ENCODE peak calls at places on chromosomes 5 and 9, in four cellular contexts. Q is K562, K is A549, Z is GM12878. H is an unnamed sample.

GRCh38 chr9:78103971-78104433 is 72.4 kb upstream of the GNAQ start:
- DNase-seq in K (no peak), Q (no peak), Z (no peak), H (no peak)

GRCh38 chr5:65811004-65811403 is 89.0 kb downstream of the NLN start:
- DNase-seq in Z (no peak), K (peak; percentile 17), Q (no peak), H (peak; percentile 87)

GRCh38 chr5:16994576-16994975 is 58.5 kb upstream of the MYO10 start:
- DNase-seq in K (no peak), Q (no peak), Z (no peak), H (no peak)

GRCh38 chr5:9927521-9927997 is 297.4 kb upstream of the TAS2R1 start:
- DNase-seq in K (no peak), Z (no peak), Q (no peak), H (peak; percentile 48)

GRCh38 chr9:70303268-70303667 is 44.5 kb downstream of the SMC5 start:
- DNase-seq in K (no peak), Z (no peak), Q (no peak), H (peak; percentile 43)

GRCh38 chr5:88380332-88380731 is 111.7 kb upstream of the TMEM161B start:
- DNase-seq in Z (no peak), K (no peak), Q (no peak), H (no peak)

GRCh38 chr5:118953652-118954005 is 34.7 kb downstream of the DTWD2 start:
- DNase-seq in Z (no peak), Q (no peak), K (no peak), H (no peak)

GRCh38 chr5:39547548-39548154 is 122.9 kb upstream of the DAB2 start:
- DNase-seq in Z (no peak), K (peak; percentile 56), Q (peak; percentile 32), H (peak; percentile 68)

GRCh38 chr5:181186902-181187499 is 18.0 kb downstream of the TRIM7 start:
- DNase-seq in Q (no peak), Z (no peak), K (peak; percentile 67), H (no peak)

GRCh38 chr5:109936091-109936490 is 246.4 kb downstream of the MAN2A1 start:
- DNase-seq in Q (no peak), Z (no peak), K (no peak), H (no peak)

GRCh38 chr5:426392-426976 is 16.5 kb upstream of the EXOC3 start:
- DNase-seq in K (no peak), Z (no peak), Q (no peak), H (no peak)

GRCh38 chr5:134138416-134139376 is 24.2 kb downstream of the TCF7 start:
- DNase-seq in K (no peak), Q (no peak), Z (peak; percentile 89), H (peak; percentile 69)

GRCh38 chr5:52757991-52758390 is 29.7 kb upstream of the ITGA1 start:
- DNase-seq in Z (no peak), Q (no peak), K (no peak), H (no peak)

GRCh38 chr5:180253036-180253824 is 38.7 kb downstream of the MAPK9 start:
- DNase-seq in Q (no peak), Z (no peak), K (peak; percentile 44), H (no peak)

GRCh38 chr5:472656-473343 is 29.8 kb downstream of the EXOC3 start:
- DNase-seq in K (peak; percentile 76), Q (peak; percentile 100), Z (no peak), H (peak; percentile 78)

GRCh38 chr5:83564069-83564749 is 92.7 kb downstream of the VCAN start:
- DNase-seq in K (peak; percentile 44), Z (no peak), Q (peak; percentile 42), H (peak; percentile 63)

GRCh38 chr9:91285729-91286353 is 75.9 kb downstream of the AUH start:
- DNase-seq in K (no peak), Z (no peak), Q (no peak), H (peak; percentile 54)

GRCh38 chr5:135329913-135330797 is 68.9 kb downstream of the MACROH2A1 start:
- DNase-seq in Z (no peak), Q (no peak), K (no peak), H (no peak)

GRCh38 chr5:30930736-30931135 is 262.8 kb upstream of the CDH6 start:
- DNase-seq in Z (no peak), Q (no peak), K (no peak), H (peak; percentile 79)

GRCh38 chr9:83620841-83621636 is 1.9 kb upstream of the IDNK start:
- DNase-seq in K (peak; percentile 63), Q (peak; percentile 15), Z (no peak), H (peak; percentile 52)

GRCh38 chr5:104421431-104421830 is 858.8 kb upstream of the NUDT12 start:
- DNase-seq in K (no peak), Q (no peak), Z (no peak), H (no peak)

GRCh38 chr5:113128931-113129330 is 152.3 kb downstream of the DCP2 start:
- DNase-seq in Q (no peak), K (no peak), Z (no peak), H (no peak)

GRCh38 chr5:157816682-157817268 is 42.2 kb downstream of the CLINT1 start:
- DNase-seq in Q (no peak), K (peak; percentile 18), Z (no peak), H (peak; percentile 29)
- TF ChIP-seq ELK1 in Q (no peak), K (no peak), Z (no peak), H (no peak)

GRCh38 chr9:20996809-20997208 is 34.6 kb downstream of the HACD4 start:
- DNase-seq in Q (no peak), K (no peak), Z (peak; percentile 56), H (no peak)
- TF ChIP-seq ELK1 in Q (no peak), K (no peak), Z (no peak), H (no peak)

DNA sequence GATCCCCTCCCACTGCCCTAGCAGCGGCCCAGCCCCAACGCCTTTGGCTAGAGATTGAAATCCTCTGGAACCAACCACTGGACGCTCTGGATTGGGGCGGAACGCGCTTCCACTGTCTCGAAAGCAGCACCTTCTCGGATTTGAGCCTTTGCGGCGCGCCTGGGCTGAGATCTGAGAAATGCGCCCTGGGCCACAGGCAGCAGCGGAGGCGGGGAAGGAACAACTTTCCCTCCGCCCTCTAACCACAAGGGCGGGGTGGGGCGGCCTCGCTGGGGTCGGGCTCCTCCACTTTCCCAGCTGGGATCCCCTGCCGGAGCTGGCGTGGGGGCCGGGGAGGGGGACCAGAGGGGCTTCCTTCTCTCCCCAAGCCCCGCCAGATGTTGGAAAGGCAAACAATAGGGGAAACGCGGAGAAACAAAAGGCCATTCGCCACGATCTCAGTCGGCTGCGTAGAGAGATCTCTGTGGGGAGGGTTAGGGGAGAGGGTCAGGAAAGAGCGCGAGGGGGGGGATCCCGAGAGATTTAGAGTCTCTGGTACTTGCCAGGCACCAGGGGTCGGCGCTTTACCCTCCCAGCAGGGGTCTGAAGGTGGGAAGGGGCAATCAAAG is 1.2 kb downstream of the MOB3B start:
- DNase-seq in Z (no peak), K (no peak), Q (peak; percentile 41), H (peak; percentile 21)
- TF ChIP-seq ELK1 in Z (no peak), K (no peak), Q (no peak), H (no peak)

GRCh38 chr5:150783422-150783928 is 4.9 kb downstream of the SMIM3 start:
- DNase-seq in K (no peak), Z (peak; percentile 52), Q (no peak), H (peak; percentile 89)
- TF ChIP-seq ELK1 in K (no peak), Z (no peak), Q (no peak), H (no peak)

DNA sequence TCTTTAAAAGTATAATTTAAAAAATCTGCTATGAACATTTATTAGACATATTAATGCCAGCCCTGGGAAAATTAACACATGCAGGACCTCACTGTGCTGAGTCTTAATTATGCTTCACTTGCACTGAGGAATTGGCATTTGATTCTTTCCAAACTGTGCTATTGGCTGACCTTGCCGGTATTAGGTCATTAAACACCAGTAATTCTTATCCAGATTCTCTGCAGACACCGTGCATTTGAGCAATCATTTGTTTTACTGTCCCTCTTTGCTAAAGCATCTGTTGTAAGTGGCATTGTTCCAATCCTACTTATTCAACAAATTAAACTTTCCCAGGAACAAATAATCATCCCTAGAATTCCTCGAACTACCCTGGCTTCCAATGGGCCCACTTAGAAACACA is 144.9 kb downstream of the SLC12A2 start:
- DNase-seq in Z (no peak), Q (no peak), K (no peak), H (peak; percentile 58)
- TF ChIP-seq ELK1 in Z (no peak), Q (no peak), K (no peak), H (no peak)